ENCODE peak calls at places on chromosomes 2 and 18, in five cellular contexts. One of them, this sample, is unnamed. For H3K4me1, the result is how much of the 10 kb centered on the place peaks cover.

GRCh38 chr2:221304916-221305315 is 267.2 kb downstream of the EPHA4 start:
- DNase-seq in BE2C: no peak
- DNase-seq in CD4-positive, alpha-beta memory T cell: no peak
- DNase-seq in CD8-positive, alpha-beta T cell: no peak
- DNase-seq in mesenchymal stem cell: no peak
- DNase-seq in this sample: no peak

GRCh38 chr2:70714141-70714905 is 53.7 kb downstream of the ADD2 start:
- DNase-seq in BE2C: no peak
- DNase-seq in CD8-positive, alpha-beta T cell: no peak
- DNase-seq in CD4-positive, alpha-beta memory T cell: no peak
- DNase-seq in mesenchymal stem cell: no peak
- DNase-seq in this sample: no peak

GRCh38 chr2:71282493-71282892 is 49.1 kb upstream of the ZNF638 start:
- DNase-seq in CD8-positive, alpha-beta T cell: no peak
- DNase-seq in mesenchymal stem cell: no peak
- DNase-seq in CD4-positive, alpha-beta memory T cell: no peak
- DNase-seq in BE2C: no peak
- DNase-seq in this sample: no peak

GRCh38 chr18:60090170-60090569 is 190.4 kb downstream of the PMAIP1 start:
- DNase-seq in CD4-positive, alpha-beta memory T cell: no peak
- DNase-seq in CD8-positive, alpha-beta T cell: no peak
- DNase-seq in mesenchymal stem cell: no peak
- DNase-seq in BE2C: no peak
- DNase-seq in this sample: no peak

GRCh38 chr18:13183359-13183758 is 35.2 kb upstream of the LDLRAD4 start:
- DNase-seq in BE2C: no peak
- DNase-seq in CD8-positive, alpha-beta T cell: no peak
- DNase-seq in CD4-positive, alpha-beta memory T cell: no peak
- DNase-seq in mesenchymal stem cell: no peak
- DNase-seq in this sample: no peak

GRCh38 chr2:230614913-230615332 is 97.7 kb upstream of the CAB39 start:
- DNase-seq in CD8-positive, alpha-beta T cell: no peak
- DNase-seq in BE2C: no peak
- DNase-seq in mesenchymal stem cell: no peak
- DNase-seq in CD4-positive, alpha-beta memory T cell: no peak
- DNase-seq in this sample: no peak

GRCh38 chr2:2232167-2232566 is 98.9 kb downstream of the MYT1L start:
- DNase-seq in BE2C: no peak
- DNase-seq in mesenchymal stem cell: no peak
- DNase-seq in CD4-positive, alpha-beta memory T cell: no peak
- DNase-seq in CD8-positive, alpha-beta T cell: no peak
- DNase-seq in this sample: no peak

GRCh38 chr18:59675346-59675745 is 21.9 kb downstream of the CCBE1 start:
- DNase-seq in CD8-positive, alpha-beta T cell: no peak
- DNase-seq in mesenchymal stem cell: no peak
- DNase-seq in CD4-positive, alpha-beta memory T cell: no peak
- DNase-seq in BE2C: no peak
- DNase-seq in this sample: no peak

GRCh38 chr18:22186484-22186971 is 17.1 kb downstream of the GATA6 start:
- DNase-seq in CD4-positive, alpha-beta memory T cell: no peak
- DNase-seq in CD8-positive, alpha-beta T cell: no peak
- DNase-seq in mesenchymal stem cell: no peak
- DNase-seq in BE2C: no peak
- DNase-seq in this sample: no peak

GRCh38 chr18:69490813-69491212 is 90.1 kb downstream of the DOK6 start:
- DNase-seq in CD4-positive, alpha-beta memory T cell: no peak
- DNase-seq in mesenchymal stem cell: peak
- DNase-seq in BE2C: peak
- DNase-seq in CD8-positive, alpha-beta T cell: no peak
- DNase-seq in this sample: no peak

GRCh38 chr18:10912790-10913560 is 236.4 kb downstream of the PIEZO2 start:
- DNase-seq in CD4-positive, alpha-beta memory T cell: no peak
- DNase-seq in BE2C: no peak
- DNase-seq in CD8-positive, alpha-beta T cell: no peak
- DNase-seq in mesenchymal stem cell: peak
- DNase-seq in this sample: peak

GRCh38 chr2:139122711-139123158 is 342.5 kb upstream of the NXPH2 start:
- DNase-seq in BE2C: no peak
- DNase-seq in CD8-positive, alpha-beta T cell: no peak
- DNase-seq in mesenchymal stem cell: peak
- DNase-seq in CD4-positive, alpha-beta memory T cell: no peak
- DNase-seq in this sample: no peak

GRCh38 chr2:42860518-42861094 is 68.2 kb upstream of the HAAO start:
- DNase-seq in BE2C: no peak
- DNase-seq in mesenchymal stem cell: no peak
- DNase-seq in CD4-positive, alpha-beta memory T cell: no peak
- DNase-seq in CD8-positive, alpha-beta T cell: no peak
- DNase-seq in this sample: no peak

GRCh38 chr18:46278481-46279465 is 174.6 kb downstream of the HAUS1 start:
- DNase-seq in CD4-positive, alpha-beta memory T cell: no peak
- DNase-seq in mesenchymal stem cell: peak
- DNase-seq in BE2C: no peak
- DNase-seq in CD8-positive, alpha-beta T cell: no peak
- DNase-seq in this sample: no peak

GRCh38 chr2:7189106-7189505 is 271.9 kb downstream of the RNF144A start:
- DNase-seq in mesenchymal stem cell: no peak
- DNase-seq in CD8-positive, alpha-beta T cell: no peak
- DNase-seq in BE2C: no peak
- DNase-seq in CD4-positive, alpha-beta memory T cell: no peak
- DNase-seq in this sample: no peak

GRCh38 chr2:147716906-147717305 is 127.9 kb upstream of the ACVR2A start:
- DNase-seq in CD8-positive, alpha-beta T cell: no peak
- DNase-seq in BE2C: no peak
- DNase-seq in mesenchymal stem cell: peak
- DNase-seq in CD4-positive, alpha-beta memory T cell: no peak
- DNase-seq in this sample: no peak

GRCh38 chr18:79950440-79951341 is 762 bp downstream of the SLC66A2 start:
- DNase-seq in CD4-positive, alpha-beta memory T cell: peak
- DNase-seq in BE2C: peak
- DNase-seq in CD8-positive, alpha-beta T cell: no peak
- DNase-seq in mesenchymal stem cell: peak
- DNase-seq in this sample: peak

DNA sequence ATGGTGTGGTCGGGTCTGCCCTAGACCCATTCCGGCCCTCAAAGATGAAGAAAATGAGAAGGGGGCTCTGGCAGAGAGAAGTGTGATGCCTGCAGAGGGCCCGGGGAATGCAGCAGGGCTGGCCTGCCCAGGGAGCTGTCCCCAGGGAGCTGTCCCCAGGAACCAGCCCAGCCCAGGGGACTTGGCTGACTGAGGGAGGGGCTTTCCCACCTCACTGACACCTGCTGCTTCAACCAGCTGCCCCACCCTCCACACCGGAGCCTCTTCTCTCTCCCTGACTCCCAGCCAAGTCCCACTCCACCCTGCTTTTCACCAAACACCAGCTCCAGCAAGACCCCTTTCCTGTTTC is 111.2 kb downstream of the STPG4 start:
- DNase-seq in mesenchymal stem cell: no peak
- DNase-seq in CD8-positive, alpha-beta T cell: no peak
- DNase-seq in CD4-positive, alpha-beta memory T cell: no peak
- DNase-seq in BE2C: peak
- DNase-seq in this sample: no peak
- H3K4me1 ChIP-seq in mesenchymal stem cell: under half
- H3K4me1 ChIP-seq in CD8-positive, alpha-beta T cell: under half
- H3K4me1 ChIP-seq in CD4-positive, alpha-beta memory T cell: under half
- H3K4me1 ChIP-seq in BE2C: half or more
- H3K4me1 ChIP-seq in this sample: half or more

GRCh38 chr18:63261029-63261428 is 58.5 kb downstream of the BCL2 start:
- DNase-seq in mesenchymal stem cell: no peak
- DNase-seq in CD8-positive, alpha-beta T cell: no peak
- DNase-seq in CD4-positive, alpha-beta memory T cell: no peak
- DNase-seq in BE2C: no peak
- DNase-seq in this sample: no peak
- H3K4me1 ChIP-seq in mesenchymal stem cell: under half
- H3K4me1 ChIP-seq in CD8-positive, alpha-beta T cell: under half
- H3K4me1 ChIP-seq in CD4-positive, alpha-beta memory T cell: half or more
- H3K4me1 ChIP-seq in BE2C: under half
- H3K4me1 ChIP-seq in this sample: under half

GRCh38 chr2:109499549-109499948 is 114.2 kb downstream of the SEPTIN10 start:
- DNase-seq in CD4-positive, alpha-beta memory T cell: no peak
- DNase-seq in mesenchymal stem cell: no peak
- DNase-seq in CD8-positive, alpha-beta T cell: no peak
- DNase-seq in BE2C: no peak
- DNase-seq in this sample: no peak
- H3K4me1 ChIP-seq in CD4-positive, alpha-beta memory T cell: under half
- H3K4me1 ChIP-seq in mesenchymal stem cell: under half
- H3K4me1 ChIP-seq in CD8-positive, alpha-beta T cell: under half
- H3K4me1 ChIP-seq in BE2C: under half
- H3K4me1 ChIP-seq in this sample: under half

GRCh38 chr2:231670892-231671616 is 37.3 kb upstream of the PTMA start:
- DNase-seq in CD4-positive, alpha-beta memory T cell: no peak
- DNase-seq in mesenchymal stem cell: peak
- DNase-seq in BE2C: no peak
- DNase-seq in CD8-positive, alpha-beta T cell: no peak
- DNase-seq in this sample: no peak

GRCh38 chr2:231667497-231667896 is 40.8 kb upstream of the PTMA start:
- DNase-seq in CD8-positive, alpha-beta T cell: no peak
- DNase-seq in BE2C: no peak
- DNase-seq in mesenchymal stem cell: no peak
- DNase-seq in CD4-positive, alpha-beta memory T cell: no peak
- DNase-seq in this sample: no peak

GRCh38 chr2:231666171-231667095 is 41.9 kb upstream of the PTMA start:
- DNase-seq in BE2C: peak
- DNase-seq in CD4-positive, alpha-beta memory T cell: no peak
- DNase-seq in CD8-positive, alpha-beta T cell: no peak
- DNase-seq in mesenchymal stem cell: peak
- DNase-seq in this sample: peak

GRCh38 chr2:231667096-231667427 is 41.3 kb upstream of the PTMA start:
- DNase-seq in BE2C: no peak
- DNase-seq in CD4-positive, alpha-beta memory T cell: no peak
- DNase-seq in CD8-positive, alpha-beta T cell: no peak
- DNase-seq in mesenchymal stem cell: no peak
- DNase-seq in this sample: no peak

DNA sequence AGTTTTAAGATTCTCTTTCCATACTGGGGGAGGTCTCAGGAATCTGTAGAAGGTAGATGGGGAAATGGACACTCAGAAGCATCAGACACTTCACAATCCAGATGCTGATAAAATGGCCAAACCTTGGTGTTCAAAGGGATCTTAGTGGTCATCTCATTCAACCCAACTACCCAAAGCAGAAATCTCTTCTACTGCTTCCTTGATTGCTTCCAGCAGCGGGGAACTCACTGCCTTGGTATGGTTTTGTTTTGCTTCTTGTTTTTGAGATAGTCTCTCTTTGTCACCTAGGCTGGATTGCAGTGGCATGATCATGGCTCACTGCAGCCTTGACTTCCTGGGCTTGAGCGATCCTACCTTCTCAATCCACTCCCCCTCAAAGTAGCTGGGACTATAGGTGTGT is 39.3 kb upstream of the PTMA start:
- DNase-seq in mesenchymal stem cell: no peak
- DNase-seq in CD4-positive, alpha-beta memory T cell: no peak
- DNase-seq in BE2C: no peak
- DNase-seq in CD8-positive, alpha-beta T cell: no peak
- DNase-seq in this sample: no peak
- H3K4me1 ChIP-seq in mesenchymal stem cell: half or more
- H3K4me1 ChIP-seq in CD4-positive, alpha-beta memory T cell: under half
- H3K4me1 ChIP-seq in BE2C: under half
- H3K4me1 ChIP-seq in CD8-positive, alpha-beta T cell: under half
- H3K4me1 ChIP-seq in this sample: under half

GRCh38 chr2:37454851-37455762 is 110.7 kb downstream of the QPCT start:
- DNase-seq in mesenchymal stem cell: no peak
- DNase-seq in CD8-positive, alpha-beta T cell: no peak
- DNase-seq in BE2C: no peak
- DNase-seq in CD4-positive, alpha-beta memory T cell: no peak
- DNase-seq in this sample: no peak
- H3K4me1 ChIP-seq in mesenchymal stem cell: under half
- H3K4me1 ChIP-seq in CD8-positive, alpha-beta T cell: under half
- H3K4me1 ChIP-seq in BE2C: under half
- H3K4me1 ChIP-seq in CD4-positive, alpha-beta memory T cell: half or more
- H3K4me1 ChIP-seq in this sample: under half

GRCh38 chr2:109371481-109372170 is 242.1 kb downstream of the SEPTIN10 start:
- DNase-seq in mesenchymal stem cell: no peak
- DNase-seq in BE2C: no peak
- DNase-seq in CD8-positive, alpha-beta T cell: peak
- DNase-seq in CD4-positive, alpha-beta memory T cell: no peak
- DNase-seq in this sample: no peak
- H3K4me1 ChIP-seq in mesenchymal stem cell: under half
- H3K4me1 ChIP-seq in BE2C: under half
- H3K4me1 ChIP-seq in CD8-positive, alpha-beta T cell: under half
- H3K4me1 ChIP-seq in CD4-positive, alpha-beta memory T cell: under half
- H3K4me1 ChIP-seq in this sample: under half

DNA sequence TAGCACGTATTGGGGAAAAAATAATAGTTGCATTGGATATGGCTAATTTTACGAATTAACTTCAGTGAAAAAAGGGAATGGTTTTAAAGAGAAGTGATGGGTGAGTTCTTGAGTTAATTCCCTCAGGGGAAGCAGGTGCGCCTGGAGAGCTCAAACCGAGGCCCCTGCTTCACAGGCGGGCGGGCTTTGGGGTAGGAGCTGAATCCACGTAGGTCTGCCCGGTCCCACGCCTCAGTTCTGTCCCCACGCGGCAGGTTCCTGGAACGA is 44.1 kb downstream of the GORASP2 start:
- DNase-seq in mesenchymal stem cell: no peak
- DNase-seq in CD4-positive, alpha-beta memory T cell: no peak
- DNase-seq in CD8-positive, alpha-beta T cell: no peak
- DNase-seq in BE2C: no peak
- DNase-seq in this sample: no peak
- H3K4me1 ChIP-seq in mesenchymal stem cell: under half
- H3K4me1 ChIP-seq in CD4-positive, alpha-beta memory T cell: under half
- H3K4me1 ChIP-seq in CD8-positive, alpha-beta T cell: under half
- H3K4me1 ChIP-seq in BE2C: under half
- H3K4me1 ChIP-seq in this sample: under half

DNA sequence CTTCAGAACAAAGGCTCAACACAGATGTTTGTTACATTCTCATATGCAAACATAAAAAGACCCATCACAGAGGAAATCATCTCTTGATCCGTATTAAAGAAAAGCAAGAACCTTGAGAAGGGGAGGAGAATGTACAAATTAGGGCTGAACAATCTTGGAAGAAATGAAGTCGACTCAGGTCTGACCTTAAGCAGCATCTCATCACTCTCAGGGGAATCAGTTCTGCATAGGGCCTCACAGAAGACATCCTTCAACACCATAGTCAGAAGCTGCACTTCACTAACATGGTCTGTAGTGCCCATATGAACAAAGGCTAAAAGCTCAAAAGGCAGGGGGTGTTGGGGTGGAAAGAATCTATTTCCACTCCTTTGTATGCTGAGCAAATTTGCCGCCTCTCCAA is 10.2 kb downstream of the KLF7 start:
- DNase-seq in mesenchymal stem cell: no peak
- DNase-seq in CD4-positive, alpha-beta memory T cell: no peak
- DNase-seq in CD8-positive, alpha-beta T cell: no peak
- DNase-seq in BE2C: no peak
- DNase-seq in this sample: no peak
- H3K4me1 ChIP-seq in mesenchymal stem cell: under half
- H3K4me1 ChIP-seq in CD4-positive, alpha-beta memory T cell: half or more
- H3K4me1 ChIP-seq in CD8-positive, alpha-beta T cell: half or more
- H3K4me1 ChIP-seq in BE2C: half or more
- H3K4me1 ChIP-seq in this sample: under half

GRCh38 chr18:48676756-48677368 is 138.0 kb downstream of the CTIF start:
- DNase-seq in CD4-positive, alpha-beta memory T cell: peak
- DNase-seq in BE2C: peak
- DNase-seq in CD8-positive, alpha-beta T cell: peak
- DNase-seq in mesenchymal stem cell: peak
- DNase-seq in this sample: peak
- H3K4me1 ChIP-seq in CD4-positive, alpha-beta memory T cell: under half
- H3K4me1 ChIP-seq in BE2C: under half
- H3K4me1 ChIP-seq in CD8-positive, alpha-beta T cell: under half
- H3K4me1 ChIP-seq in mesenchymal stem cell: under half
- H3K4me1 ChIP-seq in this sample: under half

This sample was measured in psoas muscle.